ENCODE peak calls at places on chromosomes 5 and 9, in seven cellular contexts. B is AG04449, W is GM23338, O is mammary epithelial cell, L is transverse colon, N is HFF-Myc, Q is kidney. X is an unnamed sample.

GRCh38 chr5:88944751-88945507 is 61.9 kb upstream of the MEF2C start:
- DNase-seq in B (no peak), W (no peak), O (no peak), L (no peak), N (peak), Q (no peak), X (peak)

GRCh38 chr9:108809269-108809668 is 46.5 kb downstream of the ACTL7B start:
- DNase-seq in B (no peak), W (no peak), O (no peak), L (no peak), N (no peak), Q (no peak), X (no peak)

GRCh38 chr5:143472576-143472975 is 69.1 kb upstream of the NR3C1 start:
- DNase-seq in B (no peak), W (no peak), O (no peak), L (no peak), N (no peak), Q (no peak), X (no peak)

GRCh38 chr5:178284095-178284675 is 51.6 kb upstream of the PHYKPL start:
- DNase-seq in B (no peak), W (peak), O (peak), L (no peak), N (peak), Q (no peak), X (no peak)

GRCh38 chr9:125538092-125538473 is 168.9 kb downstream of the MAPKAP1 start:
- DNase-seq in B (peak), W (no peak), O (peak), L (peak), N (no peak), Q (no peak), X (no peak)

GRCh38 chr5:74164725-74165226 is 475.8 kb downstream of the ENC1 start:
- DNase-seq in B (no peak), W (no peak), O (no peak), L (no peak), N (no peak), Q (no peak), X (no peak)

GRCh38 chr9:124180557-124180956 is 77.2 kb upstream of the NEK6 start:
- DNase-seq in B (no peak), W (no peak), O (no peak), L (peak), N (peak), Q (no peak), X (peak)

GRCh38 chr9:33107762-33108161 is 31.3 kb upstream of the SMU1 start:
- DNase-seq in B (no peak), W (no peak), O (no peak), L (no peak), N (no peak), Q (no peak), X (no peak)

GRCh38 chr9:87567047-87567446 is 69.4 kb downstream of the DAPK1 start:
- DNase-seq in B (no peak), W (no peak), O (no peak), L (no peak), N (no peak), Q (no peak), X (no peak)

GRCh38 chr5:68288756-68289134 is 73.2 kb downstream of the PIK3R1 start:
- DNase-seq in B (no peak), W (peak), O (no peak), L (no peak), N (no peak), Q (peak), X (no peak)

GRCh38 chr5:111691914-111692313 is 65.1 kb downstream of the NREP start:
- DNase-seq in B (no peak), W (no peak), O (no peak), L (no peak), N (no peak), Q (no peak), X (no peak)

DNA sequence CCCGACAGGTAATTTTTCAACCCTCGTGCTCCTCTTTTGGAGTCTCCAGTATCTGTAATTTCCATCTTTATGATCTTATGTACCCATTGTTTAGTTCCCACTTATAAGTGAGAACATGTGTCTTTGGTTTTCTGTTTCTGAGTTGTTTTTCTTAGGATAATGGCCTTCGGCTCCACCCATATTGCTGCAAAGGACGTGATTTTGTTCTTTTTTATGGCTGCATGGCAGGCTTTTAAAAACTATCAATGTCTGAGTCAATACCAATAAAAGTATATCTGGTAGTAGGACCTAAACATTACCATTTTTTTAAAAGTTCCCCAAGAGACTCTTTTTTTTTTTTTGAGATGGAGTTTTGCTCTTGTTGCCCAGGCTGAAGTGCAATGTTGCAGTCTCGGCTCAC is 3.9 kb upstream of the SLC26A2 start:
- DNase-seq in B (no peak), W (no peak), O (no peak), L (peak), N (peak), Q (no peak), X (no peak)
- TF ChIP-seq CTCF in B (no peak), W (no peak), O (no peak), L (no peak), N (no peak), Q (no peak), X (no peak)

GRCh38 chr9:134420974-134421432 is 94.7 kb downstream of the RXRA start:
- DNase-seq in B (no peak), W (no peak), O (no peak), L (peak), N (no peak), Q (no peak), X (no peak)

GRCh38 chr9:134418354-134418753 is 92.1 kb downstream of the RXRA start:
- DNase-seq in B (no peak), W (no peak), O (no peak), L (no peak), N (no peak), Q (no peak), X (no peak)

GRCh38 chr9:134418986-134419683 is 92.9 kb downstream of the RXRA start:
- DNase-seq in B (no peak), W (no peak), O (no peak), L (no peak), N (no peak), Q (no peak), X (no peak)

GRCh38 chr9:134420281-134420835 is 94.1 kb downstream of the RXRA start:
- DNase-seq in B (no peak), W (no peak), O (no peak), L (no peak), N (no peak), Q (no peak), X (no peak)

DNA sequence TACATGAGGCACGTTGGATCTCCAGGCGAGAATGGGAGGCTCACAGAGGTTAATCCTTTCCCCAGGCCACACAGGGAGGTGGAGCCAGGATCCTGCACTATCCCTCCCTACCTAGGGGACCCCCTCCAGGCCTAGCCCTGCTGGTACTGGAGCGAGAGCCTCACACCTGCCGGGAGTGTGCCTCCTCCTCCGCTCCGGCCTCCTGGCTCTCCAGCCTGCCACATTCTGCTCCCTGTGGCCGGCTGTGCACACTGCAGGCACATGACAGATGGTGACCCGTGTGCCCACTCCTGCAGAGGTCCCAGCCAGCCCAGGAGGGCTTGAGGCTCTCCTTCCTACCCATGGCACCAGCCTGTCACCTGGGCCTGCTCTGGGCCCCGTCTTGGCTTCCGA is 93.4 kb downstream of the RXRA start:
- DNase-seq in B (no peak), W (peak), O (no peak), L (no peak), N (no peak), Q (no peak), X (no peak)
- TF ChIP-seq CTCF in B (peak), W (peak), O (peak), L (peak), N (peak), Q (peak), X (peak)

GRCh38 chr5:137328991-137329390 is 170.1 kb downstream of the SPOCK1 start:
- DNase-seq in B (no peak), W (no peak), O (no peak), L (no peak), N (no peak), Q (no peak), X (no peak)
- TF ChIP-seq CTCF in B (no peak), W (no peak), O (no peak), L (no peak), N (no peak), Q (no peak), X (no peak)

GRCh38 chr9:546797-547223 is 294.7 kb upstream of the DMRT1 start:
- DNase-seq in B (no peak), W (peak), O (no peak), L (no peak), N (no peak), Q (no peak), X (no peak)
- TF ChIP-seq CTCF in B (no peak), W (peak), O (no peak), L (peak), N (peak), Q (peak), X (peak)

GRCh38 chr5:158895573-158895972 is 204.1 kb downstream of the EBF1 start:
- DNase-seq in B (no peak), W (peak), O (no peak), L (no peak), N (no peak), Q (no peak), X (no peak)
- TF ChIP-seq CTCF in B (no peak), W (peak), O (no peak), L (no peak), N (no peak), Q (no peak), X (peak)

GRCh38 chr5:14328144-14328543 is 185.0 kb downstream of the TRIO start:
- DNase-seq in B (no peak), W (no peak), O (no peak), L (no peak), N (no peak), Q (no peak), X (no peak)

GRCh38 chr5:14325369-14325768 is 182.2 kb downstream of the TRIO start:
- DNase-seq in B (no peak), W (no peak), O (no peak), L (no peak), N (no peak), Q (no peak), X (no peak)

GRCh38 chr5:14327624-14328023 is 184.5 kb downstream of the TRIO start:
- DNase-seq in B (no peak), W (no peak), O (no peak), L (no peak), N (no peak), Q (no peak), X (no peak)

GRCh38 chr5:14323466-14323865 is 180.3 kb downstream of the TRIO start:
- DNase-seq in B (no peak), W (no peak), O (no peak), L (no peak), N (no peak), Q (no peak), X (no peak)

GRCh38 chr5:14326035-14326909 is 183.1 kb downstream of the TRIO start:
- DNase-seq in B (no peak), W (peak), O (no peak), L (no peak), N (no peak), Q (no peak), X (no peak)
- TF ChIP-seq CTCF in B (peak), W (peak), O (no peak), L (no peak), N (peak), Q (peak), X (no peak)

GRCh38 chr9:89234636-89235035 is 56.0 kb upstream of the SHC3 start:
- DNase-seq in B (no peak), W (peak), O (peak), L (no peak), N (no peak), Q (no peak), X (no peak)
- TF ChIP-seq CTCF in B (no peak), W (peak), O (no peak), L (no peak), N (no peak), Q (no peak), X (no peak)

GRCh38 chr5:174044855-174045254 is 651 bp upstream of the NSG2 start:
- DNase-seq in B (no peak), W (no peak), O (no peak), L (no peak), N (no peak), Q (no peak), X (no peak)

GRCh38 chr5:174047472-174047871 is 2.0 kb downstream of the NSG2 start:
- DNase-seq in B (no peak), W (no peak), O (no peak), L (no peak), N (no peak), Q (no peak), X (no peak)

GRCh38 chr5:174046558-174046957 is 1.1 kb downstream of the NSG2 start:
- DNase-seq in B (no peak), W (no peak), O (no peak), L (no peak), N (no peak), Q (no peak), X (no peak)

GRCh38 chr5:174044451-174044850 is 1.1 kb upstream of the NSG2 start:
- DNase-seq in B (no peak), W (no peak), O (no peak), L (no peak), N (no peak), Q (no peak), X (no peak)

GRCh38 chr5:174045470-174046025 is at the start of gene NSG2:
- DNase-seq in B (peak), W (peak), O (peak), L (peak), N (peak), Q (peak), X (peak)
- TF ChIP-seq CTCF in B (peak), W (peak), O (no peak), L (peak), N (peak), Q (peak), X (peak)

DNA sequence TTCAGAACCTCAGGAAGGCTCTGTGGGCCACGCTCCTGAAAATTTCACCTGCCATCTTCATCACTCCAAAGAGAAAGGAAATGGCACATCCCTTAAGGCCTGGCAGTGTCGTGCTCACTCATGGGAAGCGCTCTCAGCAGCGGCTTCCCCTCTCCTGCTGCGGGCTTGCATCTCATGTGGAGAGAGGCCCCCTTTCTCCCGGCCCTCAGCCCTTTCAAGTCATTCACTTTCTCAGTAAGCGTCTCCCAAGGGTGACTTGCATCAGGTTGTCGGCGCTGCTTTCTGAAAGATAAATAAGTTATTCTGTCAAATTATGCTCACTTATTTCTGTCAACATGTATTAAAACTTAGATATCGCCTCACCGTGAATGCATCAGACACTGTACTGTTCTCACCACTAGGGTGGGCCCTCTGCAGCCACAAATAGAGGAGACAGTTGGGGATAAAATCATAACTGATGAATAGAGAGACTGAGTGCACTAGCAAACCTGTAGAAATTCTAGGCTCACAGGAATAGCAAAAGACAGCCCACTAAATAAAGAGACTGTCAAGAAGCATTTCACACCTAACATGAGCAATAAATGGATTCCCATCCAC is 174.6 kb downstream of the RFK start:
- DNase-seq in B (no peak), W (peak), O (no peak), L (no peak), N (no peak), Q (no peak), X (no peak)
- TF ChIP-seq CTCF in B (peak), W (peak), O (no peak), L (no peak), N (peak), Q (no peak), X (no peak)

GRCh38 chr5:140073296-140073695 is 30.2 kb upstream of the NRG2 start:
- DNase-seq in B (no peak), W (peak), O (no peak), L (no peak), N (no peak), Q (no peak), X (no peak)
- TF ChIP-seq CTCF in B (no peak), W (no peak), O (peak), L (peak), N (no peak), Q (peak), X (peak)

X was measured in AG09319.